ENCODE peak calls at places on chromosomes 1 and 21, in five cellular contexts. One of them, this sample, is unnamed.

GRCh38 chr1:85502625-85503083 is 37.7 kb upstream of the DDAH1 start:
- DNase-seq in H1: peak
- DNase-seq in HFF-Myc: peak
- DNase-seq in heart right ventricle: no peak
- DNase-seq in prostate gland: peak
- DNase-seq in this sample: no peak

GRCh38 chr1:12411747-12412146 is 181.9 kb downstream of the VPS13D start:
- DNase-seq in H1: no peak
- DNase-seq in HFF-Myc: no peak
- DNase-seq in heart right ventricle: no peak
- DNase-seq in prostate gland: no peak
- DNase-seq in this sample: no peak

GRCh38 chr1:147612366-147612765 is 58.0 kb downstream of the ACP6 start:
- DNase-seq in H1: no peak
- DNase-seq in HFF-Myc: no peak
- DNase-seq in heart right ventricle: no peak
- DNase-seq in prostate gland: peak
- DNase-seq in this sample: no peak

GRCh38 chr1:10860682-10861081 is 64.2 kb upstream of the CASZ1 start:
- DNase-seq in H1: no peak
- DNase-seq in HFF-Myc: no peak
- DNase-seq in heart right ventricle: no peak
- DNase-seq in prostate gland: peak
- DNase-seq in this sample: no peak

GRCh38 chr1:119937198-119937597 is 40.9 kb upstream of the ADAM30 start:
- DNase-seq in H1: no peak
- DNase-seq in HFF-Myc: no peak
- DNase-seq in heart right ventricle: no peak
- DNase-seq in prostate gland: no peak
- DNase-seq in this sample: no peak

GRCh38 chr21:36260030-36260787 is 59.8 kb upstream of the MORC3 start:
- DNase-seq in H1: no peak
- DNase-seq in HFF-Myc: peak
- DNase-seq in heart right ventricle: no peak
- DNase-seq in prostate gland: peak
- DNase-seq in this sample: peak

GRCh38 chr1:111406325-111406768 is 21.2 kb downstream of the OVGP1 start:
- DNase-seq in H1: no peak
- DNase-seq in HFF-Myc: no peak
- DNase-seq in heart right ventricle: no peak
- DNase-seq in prostate gland: peak
- DNase-seq in this sample: no peak

GRCh38 chr1:193216920-193217319 is 30.5 kb upstream of the B3GALT2 start:
- DNase-seq in H1: peak
- DNase-seq in HFF-Myc: no peak
- DNase-seq in heart right ventricle: peak
- DNase-seq in prostate gland: no peak
- DNase-seq in this sample: no peak

GRCh38 chr1:183385746-183386145 is 32.4 kb downstream of the NMNAT2 start:
- DNase-seq in H1: no peak
- DNase-seq in HFF-Myc: no peak
- DNase-seq in heart right ventricle: no peak
- DNase-seq in prostate gland: no peak
- DNase-seq in this sample: no peak

GRCh38 chr1:24783713-24784112 is 38.5 kb downstream of the CLIC4 start:
- DNase-seq in H1: no peak
- DNase-seq in HFF-Myc: no peak
- DNase-seq in heart right ventricle: no peak
- DNase-seq in prostate gland: no peak
- DNase-seq in this sample: no peak

GRCh38 chr1:204450461-204451257 is 39.0 kb upstream of the PPP1R15B start:
- DNase-seq in H1: no peak
- DNase-seq in HFF-Myc: no peak
- DNase-seq in heart right ventricle: peak
- DNase-seq in prostate gland: peak
- DNase-seq in this sample: no peak

GRCh38 chr1:84998642-84999280 is 1.8 kb upstream of the MCOLN2 start:
- DNase-seq in H1: no peak
- DNase-seq in HFF-Myc: no peak
- DNase-seq in heart right ventricle: no peak
- DNase-seq in prostate gland: no peak
- DNase-seq in this sample: no peak

GRCh38 chr1:172135923-172136610 is 284.4 kb upstream of the C1orf105 start:
- DNase-seq in H1: no peak
- DNase-seq in HFF-Myc: no peak
- DNase-seq in heart right ventricle: no peak
- DNase-seq in prostate gland: no peak
- DNase-seq in this sample: peak

GRCh38 chr1:215719569-215719968 is 152.5 kb downstream of the KCTD3 start:
- DNase-seq in H1: no peak
- DNase-seq in HFF-Myc: no peak
- DNase-seq in heart right ventricle: no peak
- DNase-seq in prostate gland: no peak
- DNase-seq in this sample: no peak

GRCh38 chr1:29739176-29739575 is 502.9 kb downstream of the PTPRU start:
- DNase-seq in H1: no peak
- DNase-seq in HFF-Myc: no peak
- DNase-seq in heart right ventricle: no peak
- DNase-seq in prostate gland: no peak
- DNase-seq in this sample: no peak

GRCh38 chr1:43238104-43238503 is 31.7 kb upstream of the TMEM125 start:
- DNase-seq in H1: peak
- DNase-seq in HFF-Myc: peak
- DNase-seq in heart right ventricle: peak
- DNase-seq in prostate gland: peak
- DNase-seq in this sample: no peak

GRCh38 chr21:33149166-33149565 is 79.2 kb downstream of the OLIG1 start:
- DNase-seq in H1: no peak
- DNase-seq in HFF-Myc: no peak
- DNase-seq in heart right ventricle: no peak
- DNase-seq in prostate gland: no peak
- DNase-seq in this sample: no peak

GRCh38 chr1:69932760-69933159 is 272.6 kb downstream of the LRRC40 start:
- DNase-seq in H1: no peak
- DNase-seq in HFF-Myc: no peak
- DNase-seq in heart right ventricle: no peak
- DNase-seq in prostate gland: no peak
- DNase-seq in this sample: no peak

GRCh38 chr1:166925791-166926483 is 49.4 kb downstream of the ILDR2 start:
- DNase-seq in H1: no peak
- DNase-seq in HFF-Myc: no peak
- DNase-seq in heart right ventricle: no peak
- DNase-seq in prostate gland: no peak
- DNase-seq in this sample: no peak

GRCh38 chr1:201831371-201831770 is 2.4 kb downstream of the IPO9 start:
- DNase-seq in H1: no peak
- DNase-seq in HFF-Myc: no peak
- DNase-seq in heart right ventricle: no peak
- DNase-seq in prostate gland: no peak
- DNase-seq in this sample: no peak

GRCh38 chr1:67983867-67984266 is 66.6 kb downstream of the DIRAS3 start:
- DNase-seq in H1: no peak
- DNase-seq in HFF-Myc: no peak
- DNase-seq in heart right ventricle: no peak
- DNase-seq in prostate gland: no peak
- DNase-seq in this sample: no peak

GRCh38 chr1:84415386-84415785 is 17.1 kb downstream of the DNASE2B start:
- DNase-seq in H1: no peak
- DNase-seq in HFF-Myc: no peak
- DNase-seq in heart right ventricle: no peak
- DNase-seq in prostate gland: no peak
- DNase-seq in this sample: no peak

GRCh38 chr1:153608089-153608672 is 4.8 kb downstream of the S100A16 start:
- DNase-seq in H1: no peak
- DNase-seq in HFF-Myc: no peak
- DNase-seq in heart right ventricle: no peak
- DNase-seq in prostate gland: no peak
- DNase-seq in this sample: no peak

GRCh38 chr1:153609585-153609907 is 3.4 kb downstream of the S100A16 start:
- DNase-seq in H1: no peak
- DNase-seq in HFF-Myc: no peak
- DNase-seq in heart right ventricle: no peak
- DNase-seq in prostate gland: no peak
- DNase-seq in this sample: no peak

GRCh38 chr1:153610334-153611023 is 2.5 kb downstream of the S100A16 start:
- DNase-seq in H1: no peak
- DNase-seq in HFF-Myc: no peak
- DNase-seq in heart right ventricle: no peak
- DNase-seq in prostate gland: no peak
- DNase-seq in this sample: no peak

GRCh38 chr1:153607381-153607780 is 5.6 kb downstream of the S100A16 start:
- DNase-seq in H1: no peak
- DNase-seq in HFF-Myc: no peak
- DNase-seq in heart right ventricle: no peak
- DNase-seq in prostate gland: no peak
- DNase-seq in this sample: no peak

GRCh38 chr1:153608742-153609584 is 4.0 kb downstream of the S100A16 start:
- DNase-seq in H1: peak
- DNase-seq in HFF-Myc: peak
- DNase-seq in heart right ventricle: peak
- DNase-seq in prostate gland: no peak
- DNase-seq in this sample: peak
- H3K4me3 ChIP-seq in H1: no peak
- H3K4me3 ChIP-seq in HFF-Myc: peak
- H3K4me3 ChIP-seq in heart right ventricle: peak
- H3K4me3 ChIP-seq in prostate gland: no peak
- H3K4me3 ChIP-seq in this sample: peak

GRCh38 chr1:203307690-203308126 is 2.4 kb downstream of the BTG2 start:
- DNase-seq in H1: peak
- DNase-seq in HFF-Myc: no peak
- DNase-seq in heart right ventricle: no peak
- DNase-seq in prostate gland: no peak
- DNase-seq in this sample: no peak

GRCh38 chr1:203306089-203306969 is 1.0 kb downstream of the BTG2 start:
- DNase-seq in H1: no peak
- DNase-seq in HFF-Myc: peak
- DNase-seq in heart right ventricle: peak
- DNase-seq in prostate gland: peak
- DNase-seq in this sample: peak

GRCh38 chr1:203306970-203307541 is 1.7 kb downstream of the BTG2 start:
- DNase-seq in H1: peak
- DNase-seq in HFF-Myc: no peak
- DNase-seq in heart right ventricle: peak
- DNase-seq in prostate gland: no peak
- DNase-seq in this sample: no peak

GRCh38 chr1:203309115-203309429 is 3.8 kb downstream of the BTG2 start:
- DNase-seq in H1: no peak
- DNase-seq in HFF-Myc: no peak
- DNase-seq in heart right ventricle: no peak
- DNase-seq in prostate gland: no peak
- DNase-seq in this sample: no peak

DNA sequence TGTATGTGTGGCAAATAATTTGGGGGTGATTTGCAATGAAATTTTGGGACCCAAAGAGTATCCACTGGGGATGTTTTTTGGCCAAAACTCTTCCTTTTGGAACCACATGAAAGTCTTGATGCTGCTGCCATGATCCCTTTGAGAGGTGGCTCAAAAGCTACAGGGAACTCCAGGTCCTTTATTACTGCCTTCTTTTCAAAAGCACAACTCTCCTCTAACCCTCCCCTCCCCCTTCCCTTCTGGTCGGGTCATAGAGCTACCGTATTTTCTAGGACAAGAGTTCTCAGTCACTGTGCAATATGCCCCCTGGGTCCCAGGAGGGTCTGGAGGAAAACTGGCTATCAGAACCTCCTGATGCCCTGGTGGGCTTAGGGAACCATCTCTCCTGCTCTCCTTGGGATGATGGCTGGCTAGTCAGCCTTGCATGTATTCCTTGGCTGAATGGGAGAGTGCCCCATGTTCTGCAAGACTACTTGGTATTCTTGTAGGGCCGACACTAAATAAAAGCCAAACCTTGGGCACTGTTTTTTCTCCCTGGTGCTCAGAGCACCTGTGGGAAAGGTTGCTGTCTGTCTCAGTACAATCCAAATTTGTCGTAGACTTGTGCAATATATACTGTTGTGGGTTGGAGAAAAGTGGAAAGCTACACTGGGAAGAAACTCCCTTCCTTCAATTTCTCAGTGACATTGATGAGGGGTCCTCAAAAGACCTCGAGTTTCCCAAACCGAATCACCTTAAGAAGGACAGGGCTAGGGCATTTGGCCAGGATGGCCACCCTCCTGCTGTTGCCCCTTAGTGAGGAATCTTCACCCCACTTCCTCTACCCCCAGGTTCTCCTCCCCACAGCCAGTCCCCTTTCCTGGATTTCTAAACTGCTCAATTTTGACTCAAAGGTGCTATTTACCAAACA is 3.1 kb downstream of the BTG2 start:
- DNase-seq in H1: no peak
- DNase-seq in HFF-Myc: no peak
- DNase-seq in heart right ventricle: no peak
- DNase-seq in prostate gland: no peak
- DNase-seq in this sample: no peak
- TF ChIP-seq CTCF in H1: no peak
- TF ChIP-seq CTCF in HFF-Myc: no peak
- TF ChIP-seq CTCF in heart right ventricle: no peak
- TF ChIP-seq CTCF in prostate gland: no peak
- TF ChIP-seq CTCF in this sample: no peak

DNA sequence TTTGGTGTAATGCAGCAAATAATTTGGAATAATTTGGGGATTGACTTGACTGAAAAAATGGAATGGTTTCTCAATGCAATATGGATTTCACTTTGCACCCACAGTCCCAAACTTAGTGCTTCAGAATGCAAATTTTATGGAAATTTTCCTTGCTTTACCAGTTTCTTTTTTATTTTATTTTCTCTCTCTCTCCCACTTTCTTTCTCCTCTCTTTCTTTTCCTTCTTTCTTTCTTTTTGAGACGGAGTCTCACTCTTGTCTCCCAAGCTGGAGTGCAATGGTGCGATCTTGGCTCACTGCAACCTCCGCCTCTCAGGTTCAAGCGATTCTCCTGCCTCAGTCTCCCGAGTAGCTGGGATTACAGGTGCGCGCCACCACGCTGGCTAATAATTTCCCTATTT is 110.3 kb downstream of the KCNN3 start:
- DNase-seq in H1: no peak
- DNase-seq in HFF-Myc: no peak
- DNase-seq in heart right ventricle: no peak
- DNase-seq in prostate gland: no peak
- DNase-seq in this sample: no peak
- H3K4me3 ChIP-seq in H1: no peak
- H3K4me3 ChIP-seq in HFF-Myc: no peak
- H3K4me3 ChIP-seq in heart right ventricle: no peak
- H3K4me3 ChIP-seq in prostate gland: no peak
- H3K4me3 ChIP-seq in this sample: no peak

DNA sequence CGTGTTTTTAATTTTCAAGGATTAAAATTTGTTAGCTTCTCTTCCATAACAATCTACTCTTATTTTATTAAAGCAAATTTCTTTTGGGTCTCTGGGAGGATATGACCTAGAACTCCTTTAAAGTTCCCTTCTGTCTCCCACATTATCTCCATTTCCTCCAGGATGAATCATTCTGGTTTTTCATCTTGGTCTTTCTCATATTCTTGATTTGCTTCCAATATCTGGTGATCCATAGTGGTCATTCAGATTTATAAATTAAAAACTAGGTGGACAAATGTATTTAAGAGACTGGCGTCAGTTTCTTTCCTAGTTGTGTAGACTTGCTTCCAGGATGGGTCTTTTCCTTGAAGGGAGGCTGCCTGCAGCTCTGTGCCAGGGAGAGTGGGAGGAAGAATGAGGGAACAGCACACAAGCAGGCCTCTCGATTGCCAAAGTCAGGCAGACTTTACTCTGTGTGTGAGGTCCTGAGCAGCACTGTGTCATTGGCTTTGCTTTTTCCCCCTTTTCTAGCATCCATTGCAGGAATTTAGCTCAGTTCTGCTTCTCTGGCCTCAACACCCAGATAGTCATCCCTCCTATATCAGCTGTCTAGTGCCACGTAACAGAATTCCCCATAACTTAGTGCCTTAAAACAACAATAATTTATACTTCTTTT is 48.1 kb upstream of the FOXO6 start:
- DNase-seq in H1: no peak
- DNase-seq in HFF-Myc: no peak
- DNase-seq in heart right ventricle: no peak
- DNase-seq in prostate gland: no peak
- DNase-seq in this sample: no peak
- TF ChIP-seq CTCF in H1: no peak
- TF ChIP-seq CTCF in HFF-Myc: no peak
- TF ChIP-seq CTCF in heart right ventricle: no peak
- TF ChIP-seq CTCF in prostate gland: no peak
- TF ChIP-seq CTCF in this sample: no peak